ENCODE peak calls at places on chromosomes 7 and 10, in eight cellular contexts. C is PC-9, I is fibroblast of lung, Y is ascending aorta, G is coronary artery, E is hepatocyte, Z is SK-N-SH, F is Panc1. W is an unnamed sample.

GRCh38 chr10:78412605-78413004 is 378.9 kb downstream of the RPS24 start:
- DNase-seq in C (no peak), I (no peak), Y (no peak), G (peak), E (no peak), Z (no peak), F (no peak), W (no peak)

GRCh38 chr10:6973904-6974303 is 393.8 kb upstream of the PRKCQ start:
- DNase-seq in C (no peak), I (no peak), Y (no peak), G (no peak), E (no peak), Z (no peak), F (no peak), W (no peak)

GRCh38 chr10:76150139-76150885 is 718.9 kb downstream of the LRMDA start:
- DNase-seq in C (no peak), I (peak), Y (no peak), G (no peak), E (peak), Z (no peak), F (no peak), W (no peak)

GRCh38 chr7:130909881-130910672 is 176.1 kb upstream of the KLF14 start:
- DNase-seq in C (no peak), I (peak), Y (no peak), G (peak), E (no peak), Z (no peak), F (peak), W (no peak)

GRCh38 chr10:95864906-95865813 is 42.6 kb upstream of the CC2D2B start:
- DNase-seq in C (peak), I (peak), Y (no peak), G (no peak), E (peak), Z (peak), F (peak), W (peak)

GRCh38 chr7:107408349-107408748 is 61.5 kb upstream of the GPR22 start:
- DNase-seq in C (no peak), I (no peak), Y (no peak), G (no peak), E (no peak), Z (no peak), F (no peak), W (no peak)

GRCh38 chr10:71225291-71226058 is 13.1 kb downstream of the UNC5B start:
- DNase-seq in C (no peak), I (no peak), Y (no peak), G (no peak), E (no peak), Z (no peak), F (no peak), W (no peak)

GRCh38 chr10:28180654-28181053 is 122.2 kb downstream of the MPP7 start:
- DNase-seq in C (no peak), I (peak), Y (no peak), G (no peak), E (no peak), Z (no peak), F (no peak), W (no peak)

GRCh38 chr10:24545585-24545984 is 178.1 kb downstream of the ARHGAP21 start:
- DNase-seq in C (no peak), I (no peak), Y (no peak), G (no peak), E (no peak), Z (no peak), F (no peak), W (no peak)

GRCh38 chr7:157117796-157118195 is 20.9 kb upstream of the UBE3C start:
- DNase-seq in C (no peak), I (no peak), Y (no peak), G (no peak), E (no peak), Z (no peak), F (no peak), W (no peak)

GRCh38 chr7:157335991-157336382 is 817 bp upstream of the DNAJB6 start:
- DNase-seq in C (no peak), I (no peak), Y (no peak), G (no peak), E (no peak), Z (no peak), F (no peak), W (no peak)

GRCh38 chr7:34039033-34039432 is 133.7 kb downstream of the BMPER start:
- DNase-seq in C (no peak), I (peak), Y (no peak), G (no peak), E (no peak), Z (no peak), F (no peak), W (no peak)

GRCh38 chr7:141397236-141398163 is 153.7 kb upstream of the AGK start:
- DNase-seq in C (no peak), I (no peak), Y (no peak), G (no peak), E (no peak), Z (no peak), F (no peak), W (no peak)

GRCh38 chr10:121323448-121323847 is 274.8 kb downstream of the FGFR2 start:
- DNase-seq in C (no peak), I (no peak), Y (no peak), G (no peak), E (no peak), Z (no peak), F (no peak), W (no peak)

GRCh38 chr7:157429001-157429679 is 92.3 kb downstream of the DNAJB6 start:
- DNase-seq in C (no peak), I (no peak), Y (no peak), G (no peak), E (no peak), Z (no peak), F (no peak), W (no peak)

GRCh38 chr7:2635810-2636701 is 4.3 kb downstream of the TTYH3 start:
- DNase-seq in C (no peak), I (no peak), Y (no peak), G (no peak), E (peak), Z (no peak), F (no peak), W (peak)

GRCh38 chr10:93916257-93917063 is 22.7 kb downstream of the SLC35G1 start:
- DNase-seq in C (no peak), I (peak), Y (no peak), G (no peak), E (peak), Z (peak), F (no peak), W (no peak)

GRCh38 chr7:115340828-115341227 is 418.9 kb downstream of the MDFIC start:
- DNase-seq in C (peak), I (peak), Y (no peak), G (no peak), E (no peak), Z (no peak), F (peak), W (no peak)

GRCh38 chr7:122965306-122965705 is 30.2 kb downstream of the TAS2R16 start:
- DNase-seq in C (no peak), I (no peak), Y (no peak), G (no peak), E (no peak), Z (no peak), F (no peak), W (peak)

GRCh38 chr10:118259288-118259906 is 82.7 kb downstream of the FAM204A start:
- DNase-seq in C (peak), I (no peak), Y (no peak), G (no peak), E (peak), Z (peak), F (no peak), W (peak)

GRCh38 chr7:48759431-48760080 is 164.8 kb upstream of the CDC14C start:
- DNase-seq in C (no peak), I (no peak), Y (no peak), G (no peak), E (no peak), Z (no peak), F (no peak), W (peak)

GRCh38 chr7:38276096-38276857 is 2.8 kb upstream of the TARP start:
- DNase-seq in C (no peak), I (no peak), Y (no peak), G (no peak), E (no peak), Z (no peak), F (no peak), W (no peak)

GRCh38 chr10:119634219-119634544 is 17.0 kb upstream of the BAG3 start:
- DNase-seq in C (peak), I (peak), Y (no peak), G (no peak), E (no peak), Z (no peak), F (no peak), W (no peak)

GRCh38 chr10:126373137-126373536 is 15.1 kb downstream of the ADAM12 start:
- DNase-seq in C (no peak), I (peak), Y (no peak), G (no peak), E (no peak), Z (no peak), F (no peak), W (no peak)
- TF ChIP-seq CTCF in C (no peak), I (peak), Y (no peak), G (no peak), E (no peak), Z (no peak), F (no peak), W (no peak)

GRCh38 chr10:104193787-104194186 is 38.4 kb downstream of the CFAP43 start:
- DNase-seq in C (no peak), I (no peak), Y (no peak), G (no peak), E (no peak), Z (peak), F (no peak), W (no peak)
- TF ChIP-seq CTCF in C (no peak), I (no peak), Y (no peak), G (no peak), E (no peak), Z (no peak), F (no peak), W (no peak)

GRCh38 chr10:92506336-92506735 is 67.6 kb downstream of the IDE start:
- DNase-seq in C (no peak), I (no peak), Y (no peak), G (no peak), E (no peak), Z (no peak), F (no peak), W (no peak)

GRCh38 chr10:92502296-92502695 is 71.6 kb downstream of the IDE start:
- DNase-seq in C (no peak), I (no peak), Y (no peak), G (no peak), E (no peak), Z (no peak), F (no peak), W (no peak)

GRCh38 chr10:92508866-92509265 is 65.0 kb downstream of the IDE start:
- DNase-seq in C (no peak), I (peak), Y (no peak), G (no peak), E (no peak), Z (no peak), F (no peak), W (no peak)

DNA sequence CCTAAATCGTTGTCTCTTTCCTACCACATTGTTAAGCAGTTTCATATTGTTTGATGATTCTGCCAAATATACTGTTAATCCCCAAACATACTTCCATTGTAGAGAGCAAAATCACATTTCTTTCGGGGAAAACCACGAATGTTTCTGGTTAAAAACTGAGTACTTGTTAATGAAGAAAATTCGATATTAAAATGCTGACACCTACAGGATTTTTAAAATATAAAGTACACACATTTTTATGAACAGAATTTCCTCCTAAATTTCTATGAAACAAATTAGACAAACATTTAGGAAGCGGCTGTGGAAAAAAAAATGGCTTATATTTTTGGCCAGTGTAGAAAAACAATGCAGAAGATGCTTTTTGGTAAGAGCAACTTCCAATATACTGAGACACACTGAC is 68.8 kb downstream of the IDE start:
- DNase-seq in C (no peak), I (no peak), Y (no peak), G (no peak), E (no peak), Z (no peak), F (no peak), W (no peak)
- TF ChIP-seq CTCF in C (no peak), I (no peak), Y (no peak), G (no peak), E (no peak), Z (no peak), F (no peak), W (no peak)

GRCh38 chr10:124459395-124459794 is 2.2 kb upstream of the LHPP start:
- DNase-seq in C (peak), I (no peak), Y (no peak), G (no peak), E (no peak), Z (no peak), F (no peak), W (no peak)

GRCh38 chr10:124462348-124462695 is 699 bp downstream of the LHPP start:
- DNase-seq in C (no peak), I (no peak), Y (no peak), G (no peak), E (no peak), Z (no peak), F (no peak), W (no peak)

GRCh38 chr10:124464028-124464751 is 2.6 kb downstream of the LHPP start:
- DNase-seq in C (no peak), I (no peak), Y (no peak), G (no peak), E (no peak), Z (no peak), F (no peak), W (no peak)

GRCh38 chr10:124460144-124460543 is 1.5 kb upstream of the LHPP start:
- DNase-seq in C (no peak), I (no peak), Y (no peak), G (no peak), E (no peak), Z (no peak), F (no peak), W (no peak)

GRCh38 chr10:124461642-124462347 is at the start of gene LHPP:
- DNase-seq in C (peak), I (peak), Y (peak), G (peak), E (peak), Z (peak), F (peak), W (peak)
- TF ChIP-seq CTCF in C (peak), I (no peak), Y (peak), G (peak), E (peak), Z (peak), F (no peak), W (peak)

GRCh38 chr7:13803134-13803533 is 186.3 kb downstream of the ETV1 start:
- DNase-seq in C (no peak), I (no peak), Y (no peak), G (no peak), E (no peak), Z (no peak), F (no peak), W (no peak)

GRCh38 chr7:13797545-13797944 is 191.9 kb downstream of the ETV1 start:
- DNase-seq in C (no peak), I (no peak), Y (no peak), G (no peak), E (no peak), Z (no peak), F (no peak), W (no peak)

GRCh38 chr7:13802651-13803050 is 186.8 kb downstream of the ETV1 start:
- DNase-seq in C (no peak), I (no peak), Y (no peak), G (no peak), E (no peak), Z (no peak), F (no peak), W (no peak)

GRCh38 chr7:13800694-13801448 is 188.6 kb downstream of the ETV1 start:
- DNase-seq in C (no peak), I (peak), Y (no peak), G (no peak), E (no peak), Z (no peak), F (no peak), W (peak)

DNA sequence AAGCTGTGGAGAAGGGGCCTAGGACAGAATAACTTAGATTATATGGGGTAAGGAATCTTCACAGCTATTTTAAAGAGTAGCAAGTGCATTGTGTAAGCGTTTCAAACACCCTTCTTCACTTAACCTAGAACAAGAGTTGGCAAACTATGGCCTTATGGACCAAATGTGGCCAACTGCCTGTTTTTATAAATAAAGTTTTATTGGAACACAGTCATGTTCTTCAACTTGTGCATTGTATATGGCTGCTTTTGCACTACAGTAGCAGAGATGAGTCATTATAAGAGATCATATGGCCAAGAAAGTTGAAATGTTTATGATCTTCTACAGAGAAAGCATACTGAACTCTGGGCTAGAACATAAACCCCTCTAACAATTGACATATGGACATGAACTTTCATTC is 187.8 kb downstream of the ETV1 start:
- DNase-seq in C (no peak), I (no peak), Y (no peak), G (no peak), E (no peak), Z (no peak), F (no peak), W (no peak)
- TF ChIP-seq CTCF in C (no peak), I (no peak), Y (no peak), G (no peak), E (no peak), Z (no peak), F (no peak), W (no peak)

GRCh38 chr7:32164341-32164996 is 94.3 kb upstream of the PDE1C start:
- DNase-seq in C (no peak), I (peak), Y (no peak), G (no peak), E (peak), Z (peak), F (no peak), W (no peak)
- TF ChIP-seq CTCF in C (peak), I (peak), Y (peak), G (no peak), E (peak), Z (peak), F (peak), W (peak)

W was measured in glutamatergic neuron.